ENCODE peak calls at places on chromosomes 7 and 10, in ten cellular contexts. Z is uterus, D is H1, I is heart right ventricle, L is vagina, M is ovary, W is psoas muscle, Q is tibial artery, U is cardiac muscle cell, O is A549. X is an unnamed sample. For H3K4me1, the result is how much of the 10 kb centered on the place peaks cover.

GRCh38 chr7:78924581-78924980 is 528.9 kb downstream of the MAGI2 start:
- DNase-seq in W (no peak), Q (no peak), U (peak), M (no peak), Z (no peak), D (no peak), I (no peak), L (no peak), O (no peak), X (peak)

GRCh38 chr10:69004821-69005220 is 16.2 kb downstream of the KIFBP start:
- DNase-seq in U (peak), O (peak), M (no peak), L (no peak), W (no peak), D (no peak), Z (no peak), Q (no peak), I (no peak), X (no peak)

GRCh38 chr7:157521061-157521731 is 184.4 kb downstream of the DNAJB6 start:
- DNase-seq in O (no peak), D (no peak), L (no peak), I (no peak), U (no peak), M (peak), Q (peak), Z (no peak), W (peak), X (no peak)

GRCh38 chr7:7764515-7765138 is 46.2 kb upstream of the RPA3 start:
- DNase-seq in I (no peak), W (no peak), Q (no peak), U (no peak), L (no peak), D (no peak), Z (no peak), O (no peak), M (no peak), X (no peak)

GRCh38 chr7:91165846-91166230 is 98.4 kb upstream of the FZD1 start:
- DNase-seq in L (no peak), Z (no peak), W (no peak), I (no peak), D (no peak), Q (no peak), O (no peak), M (no peak), U (no peak), X (no peak)

GRCh38 chr10:70726909-70727495 is 54.7 kb downstream of the ADAMTS14 start:
- DNase-seq in U (no peak), Z (no peak), I (no peak), Q (no peak), W (no peak), L (no peak), M (no peak), D (no peak), O (no peak), X (no peak)

GRCh38 chr10:70598857-70599295 is 3.7 kb downstream of the PRF1 start:
- DNase-seq in Q (no peak), W (no peak), U (no peak), Z (no peak), L (peak), M (no peak), I (no peak), O (no peak), D (no peak), X (no peak)

GRCh38 chr7:158732483-158733219 is 28.0 kb upstream of the NCAPG2 start:
- DNase-seq in O (no peak), Q (no peak), I (no peak), W (no peak), Z (no peak), L (no peak), U (no peak), M (no peak), D (no peak), X (no peak)

GRCh38 chr10:33600381-33600780 is 265.9 kb upstream of the NRP1 start:
- DNase-seq in W (no peak), M (no peak), D (no peak), I (no peak), Z (no peak), U (peak), L (no peak), O (no peak), Q (no peak), X (no peak)

GRCh38 chr10:86963341-86963919 is 4.9 kb upstream of the ADIRF start:
- DNase-seq in Z (peak), M (no peak), I (no peak), D (no peak), O (no peak), Q (peak), L (peak), U (no peak), W (no peak), X (no peak)

GRCh38 chr10:72265925-72266865 is 7.5 kb upstream of the DDIT4 start:
- DNase-seq in D (no peak), L (no peak), Q (no peak), Z (no peak), I (no peak), U (no peak), O (no peak), W (no peak), M (no peak), X (no peak)

GRCh38 chr10:130751851-130752250 is 559.7 kb downstream of the TCERG1L start:
- DNase-seq in L (no peak), W (peak), O (no peak), Z (peak), Q (peak), I (no peak), M (no peak), U (no peak), D (no peak), X (no peak)

GRCh38 chr7:101705327-101705726 is 76.2 kb upstream of the MYL10 start:
- DNase-seq in Z (no peak), U (peak), O (no peak), D (no peak), W (no peak), M (no peak), Q (no peak), I (no peak), L (no peak), X (no peak)

GRCh38 chr10:5640036-5640435 is 26.4 kb downstream of the ASB13 start:
- DNase-seq in Z (no peak), D (no peak), W (no peak), U (no peak), L (no peak), I (no peak), O (no peak), M (no peak), Q (no peak), X (no peak)

GRCh38 chr7:46654546-46655443 is 733.7 kb upstream of the IGFBP3 start:
- DNase-seq in L (no peak), D (no peak), I (no peak), W (no peak), U (no peak), Z (no peak), Q (no peak), M (no peak), O (no peak), X (no peak)

GRCh38 chr7:155941688-155942087 is 129.4 kb upstream of the SHH start:
- DNase-seq in M (no peak), Q (no peak), U (no peak), D (no peak), L (no peak), I (no peak), Z (no peak), O (no peak), W (no peak), X (no peak)

GRCh38 chr10:111089293-111089692 is 12.5 kb downstream of the ADRA2A start:
- DNase-seq in Q (no peak), M (no peak), O (no peak), Z (no peak), D (no peak), L (peak), I (no peak), U (no peak), W (no peak), X (no peak)

GRCh38 chr7:125316451-125316850 is 386.8 kb upstream of the POT1 start:
- DNase-seq in I (no peak), Z (no peak), M (no peak), D (peak), O (no peak), L (no peak), W (no peak), U (peak), Q (no peak), X (peak)

GRCh38 chr7:18144171-18144570 is 116.5 kb upstream of the PRPS1L1 start:
- DNase-seq in Q (no peak), O (no peak), D (no peak), Z (no peak), L (no peak), U (no peak), W (no peak), M (no peak), I (no peak), X (no peak)

GRCh38 chr7:151327659-151328058 is 14.0 kb upstream of the NUB1 start:
- DNase-seq in W (no peak), O (no peak), L (no peak), D (no peak), I (no peak), Q (no peak), M (no peak), Z (no peak), U (no peak), X (no peak)

GRCh38 chr7:4123823-4124222 is 558.3 kb upstream of the FOXK1 start:
- DNase-seq in I (no peak), O (no peak), Q (peak), M (no peak), Z (no peak), L (no peak), W (no peak), U (no peak), D (no peak), X (no peak)

GRCh38 chr7:117719377-117719776 is 153.9 kb downstream of the CTTNBP2 start:
- DNase-seq in D (no peak), L (no peak), I (no peak), Z (no peak), U (no peak), W (no peak), M (no peak), Q (no peak), O (no peak), X (no peak)

GRCh38 chr7:134885967-134886352 is 100.3 kb upstream of the AGBL3 start:
- DNase-seq in D (no peak), Q (no peak), U (peak), O (peak), W (no peak), Z (peak), I (no peak), M (no peak), L (no peak), X (no peak)

GRCh38 chr10:124632566-124632965 is 111.6 kb downstream of the FAM53B start:
- DNase-seq in Q (no peak), U (no peak), O (no peak), D (no peak), M (no peak), Z (no peak), I (no peak), W (no peak), L (no peak), X (no peak)

GRCh38 chr7:115822801-115823200 is 207.8 kb downstream of the TFEC start:
- DNase-seq in M (no peak), Q (no peak), L (no peak), U (no peak), W (no peak), O (no peak), D (no peak), Z (no peak), I (no peak), X (no peak)

GRCh38 chr7:112520787-112521186 is 40.0 kb downstream of the LSMEM1 start:
- DNase-seq in W (no peak), I (no peak), U (no peak), D (no peak), L (no peak), Q (no peak), M (no peak), O (no peak), Z (no peak), X (no peak)

GRCh38 chr10:61845196-61845949 is 56.1 kb upstream of the ARID5B start:
- DNase-seq in Q (no peak), D (no peak), M (no peak), I (no peak), U (no peak), L (no peak), W (no peak), O (no peak), Z (no peak), X (no peak)

GRCh38 chr7:48237354-48237753 is 66.1 kb downstream of the ABCA13 start:
- DNase-seq in O (no peak), U (no peak), Q (no peak), W (no peak), L (no peak), D (no peak), M (no peak), Z (no peak), I (no peak), X (no peak)

GRCh38 chr10:62155054-62155453 is 113.6 kb downstream of the RTKN2 start:
- DNase-seq in I (no peak), W (no peak), L (no peak), Q (no peak), D (no peak), Z (no peak), O (no peak), U (no peak), M (no peak), X (no peak)

GRCh38 chr10:79081353-79082034 is 12.7 kb downstream of the ZMIZ1 start:
- DNase-seq in M (no peak), I (no peak), U (peak), Q (no peak), O (no peak), W (peak), Z (no peak), L (no peak), D (no peak), X (no peak)

GRCh38 chr7:149496642-149497391 is 792 bp downstream of the ZNF746 start:
- DNase-seq in O (no peak), U (peak), Z (peak), Q (no peak), M (peak), L (no peak), W (peak), D (no peak), I (peak), X (peak)

GRCh38 chr7:150974468-150975391 is 3.4 kb downstream of the KCNH2 start:
- DNase-seq in I (peak), D (no peak), O (peak), W (no peak), Q (no peak), Z (peak), M (peak), L (no peak), U (peak), X (no peak)

GRCh38 chr7:50303082-50303893 is 1.2 kb upstream of the IKZF1 start:
- DNase-seq in M (no peak), U (no peak), I (no peak), Q (no peak), O (no peak), Z (no peak), W (no peak), L (no peak), D (no peak), X (no peak)

GRCh38 chr10:110700947-110701617 is 56.9 kb downstream of the RBM20 start:
- DNase-seq in D (no peak), U (no peak), Z (no peak), Q (no peak), M (no peak), L (no peak), W (no peak), I (no peak), O (no peak), X (no peak)

GRCh38 chr7:50756180-50756579 is 26.5 kb downstream of the GRB10 start:
- DNase-seq in O (no peak), L (no peak), M (no peak), U (no peak), W (no peak), Q (no peak), D (no peak), Z (no peak), I (no peak), X (no peak)

GRCh38 chr7:107599262-107599661 is 19.2 kb downstream of the BCAP29 start:
- DNase-seq in L (no peak), U (no peak), M (no peak), Z (no peak), O (no peak), Q (no peak), W (no peak), D (no peak), I (no peak), X (no peak)
- H3K4me1 ChIP-seq in L (under half), U (under half), M (under half), Z (under half), O (under half), Q (under half), W (under half), D (under half), I (under half), X (under half)

GRCh38 chr7:100126239-100126930 is 382 bp upstream of the MBLAC1 start:
- DNase-seq in O (no peak), W (no peak), Z (no peak), U (no peak), Q (no peak), I (no peak), M (no peak), L (no peak), D (no peak), X (no peak)

GRCh38 chr7:100122568-100122967 is 3.1 kb downstream of the CNPY4 start:
- DNase-seq in O (no peak), U (no peak), D (no peak), M (no peak), Q (no peak), W (no peak), Z (no peak), I (no peak), L (no peak), X (no peak)

GRCh38 chr7:100126931-100127865 is at the start of gene MBLAC1:
- DNase-seq in U (peak), L (no peak), Q (peak), M (peak), D (no peak), I (peak), W (peak), O (peak), Z (peak), X (peak)

GRCh38 chr7:100122067-100122466 is 2.6 kb downstream of the CNPY4 start:
- DNase-seq in I (no peak), M (no peak), U (no peak), Z (no peak), L (no peak), O (no peak), D (no peak), W (no peak), Q (no peak), X (no peak)

DNA sequence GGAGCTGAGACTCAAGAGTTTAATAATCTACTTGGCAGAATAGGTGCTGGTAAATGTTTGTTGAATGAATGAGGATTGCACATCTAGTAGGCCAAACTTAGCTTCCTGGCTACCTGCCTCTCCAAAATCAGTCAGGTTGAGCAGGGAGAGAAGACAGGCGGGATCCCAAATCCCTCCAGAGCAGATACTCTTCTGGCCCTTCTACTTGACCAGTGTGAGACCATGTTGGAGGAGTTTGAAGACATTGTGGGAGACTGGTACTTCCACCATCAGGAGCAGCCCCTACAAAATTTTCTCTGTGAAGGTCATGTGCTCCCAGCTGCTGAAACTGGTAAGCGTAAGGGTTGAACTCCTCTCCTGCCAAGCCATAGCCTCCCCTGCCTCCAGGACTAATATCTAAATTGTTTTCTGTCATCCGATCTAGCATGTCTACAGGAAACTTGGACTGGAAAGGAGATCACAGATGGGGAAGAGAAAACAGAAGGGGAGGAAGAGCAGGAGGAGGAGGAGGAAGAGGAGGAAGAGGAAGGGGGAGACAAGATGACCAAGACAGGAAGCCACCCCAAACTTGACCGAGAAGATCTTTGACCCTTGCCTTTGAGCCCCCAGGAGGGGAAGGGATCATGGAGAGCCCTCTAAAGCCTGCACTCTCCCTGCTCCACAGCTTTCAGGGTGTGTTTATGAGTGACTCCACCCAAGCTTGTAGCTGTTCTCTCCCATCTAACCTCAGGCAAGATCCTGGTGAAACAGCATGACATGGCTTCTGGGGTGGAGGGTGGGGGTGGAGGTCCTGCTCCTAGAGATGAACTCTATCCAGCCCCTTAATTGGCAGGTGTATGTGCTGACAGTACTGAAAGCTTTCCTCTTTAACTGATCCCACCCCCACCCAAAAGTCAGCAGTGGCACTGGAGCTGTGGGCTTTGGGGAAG is 2.2 kb upstream of the MBLAC1 start:
- DNase-seq in I (no peak), W (no peak), U (no peak), M (no peak), O (no peak), Q (no peak), D (no peak), Z (no peak), L (no peak), X (no peak)
- H3K4me1 ChIP-seq in I (under half), W (under half), U (under half), M (under half), O (under half), Q (under half), D (under half), Z (under half), L (under half), X (under half)

GRCh38 chr10:122376364-122376961 is 2.0 kb downstream of the PLEKHA1 start:
- DNase-seq in U (no peak), O (no peak), W (no peak), D (no peak), Q (no peak), I (no peak), M (no peak), Z (no peak), L (no peak), X (no peak)

GRCh38 chr10:122381680-122382079 is 7.2 kb downstream of the PLEKHA1 start:
- DNase-seq in D (no peak), Q (no peak), M (no peak), O (no peak), W (no peak), Z (no peak), I (no peak), L (no peak), U (no peak), X (no peak)

GRCh38 chr10:122379537-122379936 is 5.0 kb downstream of the PLEKHA1 start:
- DNase-seq in O (no peak), U (no peak), I (no peak), D (no peak), L (no peak), Q (no peak), Z (no peak), W (no peak), M (no peak), X (no peak)

GRCh38 chr10:122380703-122381102 is 6.2 kb downstream of the PLEKHA1 start:
- DNase-seq in U (no peak), W (no peak), I (no peak), Q (no peak), Z (no peak), M (no peak), O (no peak), D (no peak), L (no peak), X (no peak)

DNA sequence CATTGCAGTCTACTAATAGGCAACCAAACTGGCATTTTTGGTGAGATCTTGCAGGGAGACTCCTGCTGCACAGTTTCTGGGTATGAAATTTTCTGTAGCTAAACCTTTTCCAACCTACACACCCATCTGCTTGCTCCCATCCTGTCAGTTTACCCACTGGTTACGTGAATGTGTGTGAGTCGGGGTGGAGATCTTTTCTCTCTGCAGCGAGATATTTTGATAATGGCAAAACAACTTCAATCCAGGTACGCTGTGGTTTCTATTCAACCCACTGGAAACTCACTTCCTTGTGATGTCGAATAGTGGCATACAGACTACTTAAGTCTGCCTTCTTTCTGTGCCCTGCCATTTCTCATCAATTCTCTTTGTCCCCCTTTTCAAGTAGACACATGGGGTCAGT is 4.5 kb downstream of the PLEKHA1 start:
- DNase-seq in W (no peak), I (no peak), U (no peak), L (no peak), Z (no peak), O (no peak), M (no peak), D (no peak), Q (no peak), X (no peak)
- H3K4me1 ChIP-seq in W (under half), I (under half), U (under half), L (under half), Z (under half), O (under half), M (under half), D (under half), Q (under half), X (under half)

DNA sequence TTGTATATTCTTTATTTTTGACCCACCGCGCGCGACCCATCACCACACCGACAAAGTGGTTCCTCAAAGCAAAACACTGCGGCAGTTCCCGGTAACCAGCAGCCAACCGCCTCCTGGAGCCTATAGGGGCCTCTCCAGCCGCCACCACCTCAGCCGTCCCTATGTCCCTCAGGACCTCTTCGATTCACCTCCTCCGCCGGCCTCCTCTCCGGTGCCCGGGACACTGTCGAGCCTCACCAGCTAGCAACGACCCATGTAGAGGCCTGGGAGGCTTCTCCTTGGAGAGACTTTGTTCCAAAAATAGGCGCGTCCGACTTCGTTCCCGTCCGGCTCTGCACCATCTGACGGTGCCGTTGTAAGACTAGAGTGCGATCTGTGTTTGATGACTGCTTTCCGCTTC is 158.8 kb downstream of the HGF start:
- DNase-seq in L (no peak), W (peak), I (peak), D (no peak), O (no peak), M (no peak), Q (no peak), U (no peak), Z (no peak), X (no peak)
- H3K4me1 ChIP-seq in L (under half), W (under half), I (under half), D (under half), O (under half), M (under half), Q (under half), U (under half), Z (under half), X (under half)